ENCODE peak calls at places on chromosomes 4 and X, in nine cellular contexts. W is activated naive CD4-positive, alpha-beta T cell treated with anti-CD3 and anti-CD28 coated beads, Interleukin-2, amount 50 U/mL, for 16 hours; B is dorsolateral prefrontal cortex; I is aorta; Z is myocyte; A is NCI-H82; N is heart right ventricle; E is activated gamma-delta T cell treated with anti-CD3 and anti-CD28 coated beads, Interleukin-2, amount 50 U/mL, for 16 hours; P is GM04504. G is an unnamed sample.

GRCh38 chrX:137930562-137930961 is 364.6 kb downstream of the ZIC3 start:
- DNase-seq in Z (no peak), A (no peak), W (no peak), E (no peak), B (no peak), N (no peak), I (no peak), P (no peak), G (no peak)

GRCh38 chr4:59987289-59987688 is 1212.8 kb upstream of the ADGRL3 start:
- DNase-seq in A (no peak), P (no peak), E (no peak), B (no peak), W (no peak), N (no peak), I (no peak), Z (no peak), G (no peak)

GRCh38 chrX:48278958-48279357 is 23.8 kb downstream of the SSX1 start:
- DNase-seq in W (no peak), B (no peak), A (no peak), P (no peak), I (no peak), N (peak; percentile 6), Z (no peak), E (no peak), G (no peak)

GRCh38 chr4:113952452-113953029 is 26.9 kb downstream of the ARSJ start:
- DNase-seq in Z (peak; percentile 65), N (no peak), I (no peak), A (peak; percentile 75), W (no peak), P (no peak), B (no peak), E (no peak), G (no peak)

GRCh38 chr4:18536420-18536819 is 514.9 kb upstream of the LCORL start:
- DNase-seq in Z (no peak), P (no peak), W (no peak), B (no peak), A (peak; percentile 33), N (no peak), I (no peak), E (no peak), G (no peak)

GRCh38 chrX:7055386-7056137 is 92.0 kb upstream of the STS start:
- DNase-seq in I (no peak), N (no peak), W (no peak), B (no peak), E (no peak), A (no peak), Z (no peak), P (no peak), G (no peak)

GRCh38 chr4:185470503-185471195 is 884 bp downstream of the CCDC110 start:
- DNase-seq in E (no peak), I (peak; percentile 86), P (no peak), Z (peak; percentile 59), W (peak; percentile 54), B (peak; percentile 49), A (peak; percentile 64), N (peak; percentile 64), G (peak; percentile 6)

GRCh38 chr4:107603430-107603829 is 116.6 kb downstream of the PAPSS1 start:
- DNase-seq in N (no peak), I (no peak), Z (no peak), E (no peak), B (no peak), A (no peak), W (no peak), P (peak; percentile 28), G (no peak)

GRCh38 chrX:104310084-104310483 is 55.4 kb upstream of the ESX1 start:
- DNase-seq in Z (peak; percentile 7), A (peak; percentile 41), P (no peak), I (no peak), N (no peak), W (no peak), B (peak; percentile 46), E (no peak), G (peak; percentile 0)

GRCh38 chr4:108172780-108173598 is 4.3 kb upstream of the LEF1 start:
- DNase-seq in I (peak; percentile 84), A (peak; percentile 30), P (no peak), N (peak; percentile 28), W (peak; percentile 81), Z (peak; percentile 78), E (no peak), B (no peak), G (no peak)

GRCh38 chr4:10013722-10014121 is 7.6 kb downstream of the SLC2A9 start:
- DNase-seq in A (peak; percentile 73), E (no peak), W (peak; percentile 38), I (no peak), P (no peak), Z (peak; percentile 34), N (peak; percentile 47), B (no peak), G (no peak)

GRCh38 chr4:136793848-136794247 is 738.4 kb downstream of the PCDH18 start:
- DNase-seq in W (no peak), I (no peak), P (no peak), A (no peak), B (no peak), E (no peak), N (no peak), Z (no peak), G (no peak)

G was measured in amniotic stem cell.